ENCODE peak calls at places on chromosomes 6 and 20, in seven cellular contexts. One of them, this sample, is unnamed.

GRCh38 chr6:22049002-22049401 is 247.8 kb downstream of the PRL start:
- DNase-seq in GM10248: no peak
- DNase-seq in fibroblast of lung: no peak
- DNase-seq in upper lobe of right lung: no peak
- DNase-seq in foreskin fibroblast: no peak
- DNase-seq in mesothelial cell of epicardium: no peak
- DNase-seq in AG10803: no peak
- DNase-seq in this sample: no peak

GRCh38 chr6:29887819-29888581 is 54.3 kb upstream of the HLA-A start:
- DNase-seq in GM10248: peak; percentile 81
- DNase-seq in fibroblast of lung: peak; percentile 55
- DNase-seq in upper lobe of right lung: peak; percentile 95
- DNase-seq in foreskin fibroblast: peak; percentile 29
- DNase-seq in mesothelial cell of epicardium: peak; percentile 41
- DNase-seq in AG10803: peak; percentile 26
- DNase-seq in this sample: peak; percentile 85

GRCh38 chr6:134303903-134304302 is 14.0 kb downstream of the SGK1 start:
- DNase-seq in GM10248: no peak
- DNase-seq in fibroblast of lung: no peak
- DNase-seq in upper lobe of right lung: no peak
- DNase-seq in foreskin fibroblast: no peak
- DNase-seq in mesothelial cell of epicardium: no peak
- DNase-seq in AG10803: peak; percentile 15
- DNase-seq in this sample: no peak

GRCh38 chr20:20228351-20228750 is 139.6 kb upstream of the INSM1 start:
- DNase-seq in GM10248: no peak
- DNase-seq in fibroblast of lung: no peak
- DNase-seq in upper lobe of right lung: no peak
- DNase-seq in foreskin fibroblast: no peak
- DNase-seq in mesothelial cell of epicardium: no peak
- DNase-seq in AG10803: no peak
- DNase-seq in this sample: no peak

GRCh38 chr6:142058216-142058925 is 74.4 kb upstream of the GJE1 start:
- DNase-seq in GM10248: no peak
- DNase-seq in fibroblast of lung: peak; percentile 24
- DNase-seq in upper lobe of right lung: no peak
- DNase-seq in foreskin fibroblast: peak; percentile 18
- DNase-seq in mesothelial cell of epicardium: no peak
- DNase-seq in AG10803: peak; percentile 22
- DNase-seq in this sample: no peak

GRCh38 chr6:12232339-12232738 is 57.8 kb upstream of the EDN1 start:
- DNase-seq in GM10248: no peak
- DNase-seq in fibroblast of lung: peak; percentile 39
- DNase-seq in upper lobe of right lung: no peak
- DNase-seq in foreskin fibroblast: peak; percentile 71
- DNase-seq in mesothelial cell of epicardium: no peak
- DNase-seq in AG10803: peak; percentile 85
- DNase-seq in this sample: peak; percentile 18

GRCh38 chr6:14783594-14783993 is 462.3 kb upstream of the JARID2 start:
- DNase-seq in GM10248: no peak
- DNase-seq in fibroblast of lung: no peak
- DNase-seq in upper lobe of right lung: no peak
- DNase-seq in foreskin fibroblast: no peak
- DNase-seq in mesothelial cell of epicardium: no peak
- DNase-seq in AG10803: no peak
- DNase-seq in this sample: no peak

GRCh38 chr6:14463110-14463509 is 345.5 kb downstream of the CD83 start:
- DNase-seq in GM10248: no peak
- DNase-seq in fibroblast of lung: no peak
- DNase-seq in upper lobe of right lung: no peak
- DNase-seq in foreskin fibroblast: no peak
- DNase-seq in mesothelial cell of epicardium: no peak
- DNase-seq in AG10803: no peak
- DNase-seq in this sample: no peak

GRCh38 chr6:100203391-100203790 is 209.4 kb upstream of the MCHR2 start:
- DNase-seq in GM10248: no peak
- DNase-seq in fibroblast of lung: peak; percentile 96
- DNase-seq in upper lobe of right lung: no peak
- DNase-seq in foreskin fibroblast: peak; percentile 90
- DNase-seq in mesothelial cell of epicardium: no peak
- DNase-seq in AG10803: peak; percentile 98
- DNase-seq in this sample: no peak

GRCh38 chr6:108676555-108676954 is 115.8 kb downstream of the FOXO3 start:
- DNase-seq in GM10248: no peak
- DNase-seq in fibroblast of lung: no peak
- DNase-seq in upper lobe of right lung: no peak
- DNase-seq in foreskin fibroblast: no peak
- DNase-seq in mesothelial cell of epicardium: no peak
- DNase-seq in AG10803: no peak
- DNase-seq in this sample: no peak

GRCh38 chr20:11876555-11876954 is 41.1 kb upstream of the BTBD3 start:
- DNase-seq in GM10248: no peak
- DNase-seq in fibroblast of lung: no peak
- DNase-seq in upper lobe of right lung: no peak
- DNase-seq in foreskin fibroblast: no peak
- DNase-seq in mesothelial cell of epicardium: no peak
- DNase-seq in AG10803: no peak
- DNase-seq in this sample: no peak

GRCh38 chr6:160031442-160031841 is 62.6 kb downstream of the IGF2R start:
- DNase-seq in GM10248: no peak
- DNase-seq in fibroblast of lung: peak; percentile 38
- DNase-seq in upper lobe of right lung: no peak
- DNase-seq in foreskin fibroblast: peak; percentile 55
- DNase-seq in mesothelial cell of epicardium: no peak
- DNase-seq in AG10803: no peak
- DNase-seq in this sample: no peak

GRCh38 chr20:1893721-1894470 is 1.3 kb upstream of the SIRPA start:
- DNase-seq in GM10248: no peak
- DNase-seq in fibroblast of lung: no peak
- DNase-seq in upper lobe of right lung: peak; percentile 83
- DNase-seq in foreskin fibroblast: no peak
- DNase-seq in mesothelial cell of epicardium: no peak
- DNase-seq in AG10803: no peak
- DNase-seq in this sample: no peak

GRCh38 chr6:166364480-166364879 is 18.3 kb downstream of the MPC1 start:
- DNase-seq in GM10248: no peak
- DNase-seq in fibroblast of lung: no peak
- DNase-seq in upper lobe of right lung: no peak
- DNase-seq in foreskin fibroblast: no peak
- DNase-seq in mesothelial cell of epicardium: no peak
- DNase-seq in AG10803: no peak
- DNase-seq in this sample: no peak

GRCh38 chr6:144064831-144065668 is 30.3 kb downstream of the SF3B5 start:
- DNase-seq in GM10248: peak; percentile 29
- DNase-seq in fibroblast of lung: peak; percentile 5
- DNase-seq in upper lobe of right lung: no peak
- DNase-seq in foreskin fibroblast: no peak
- DNase-seq in mesothelial cell of epicardium: no peak
- DNase-seq in AG10803: no peak
- DNase-seq in this sample: peak; percentile 24

GRCh38 chr6:125718109-125718508 is 31.3 kb upstream of the HEY2 start:
- DNase-seq in GM10248: no peak
- DNase-seq in fibroblast of lung: no peak
- DNase-seq in upper lobe of right lung: no peak
- DNase-seq in foreskin fibroblast: no peak
- DNase-seq in mesothelial cell of epicardium: no peak
- DNase-seq in AG10803: no peak
- DNase-seq in this sample: no peak

GRCh38 chr6:34248198-34248726 is 544 bp downstream of the SMIM29 start:
- DNase-seq in GM10248: peak; percentile 67
- DNase-seq in fibroblast of lung: peak; percentile 25
- DNase-seq in upper lobe of right lung: peak; percentile 85
- DNase-seq in foreskin fibroblast: no peak
- DNase-seq in mesothelial cell of epicardium: no peak
- DNase-seq in AG10803: peak; percentile 39
- DNase-seq in this sample: peak; percentile 67

GRCh38 chr20:49541733-49542513 is 26.0 kb downstream of the PTGIS start:
- DNase-seq in GM10248: peak; percentile 80
- DNase-seq in fibroblast of lung: peak; percentile 69
- DNase-seq in upper lobe of right lung: peak; percentile 75
- DNase-seq in foreskin fibroblast: peak; percentile 60
- DNase-seq in mesothelial cell of epicardium: peak; percentile 61
- DNase-seq in AG10803: peak; percentile 66
- DNase-seq in this sample: peak; percentile 80

GRCh38 chr6:125787791-125788190 is 3.0 kb upstream of the NCOA7 start:
- DNase-seq in GM10248: no peak
- DNase-seq in fibroblast of lung: peak; percentile 72
- DNase-seq in upper lobe of right lung: no peak
- DNase-seq in foreskin fibroblast: no peak
- DNase-seq in mesothelial cell of epicardium: no peak
- DNase-seq in AG10803: peak; percentile 39
- DNase-seq in this sample: no peak

GRCh38 chr20:57087102-57087501 is 179.3 kb downstream of the BMP7 start:
- DNase-seq in GM10248: no peak
- DNase-seq in fibroblast of lung: no peak
- DNase-seq in upper lobe of right lung: no peak
- DNase-seq in foreskin fibroblast: no peak
- DNase-seq in mesothelial cell of epicardium: no peak
- DNase-seq in AG10803: no peak
- DNase-seq in this sample: no peak

GRCh38 chr20:59625214-59625922 is 21.0 kb downstream of the PHACTR3 start:
- DNase-seq in GM10248: no peak
- DNase-seq in fibroblast of lung: no peak
- DNase-seq in upper lobe of right lung: no peak
- DNase-seq in foreskin fibroblast: no peak
- DNase-seq in mesothelial cell of epicardium: no peak
- DNase-seq in AG10803: no peak
- DNase-seq in this sample: no peak

GRCh38 chr6:45427632-45428031 is 49.9 kb upstream of the SUPT3H start:
- DNase-seq in GM10248: no peak
- DNase-seq in fibroblast of lung: no peak
- DNase-seq in upper lobe of right lung: no peak
- DNase-seq in foreskin fibroblast: no peak
- DNase-seq in mesothelial cell of epicardium: no peak
- DNase-seq in AG10803: no peak
- DNase-seq in this sample: no peak

GRCh38 chr6:167825759-167826229 is 917 bp upstream of the AFDN start:
- DNase-seq in GM10248: no peak
- DNase-seq in fibroblast of lung: no peak
- DNase-seq in upper lobe of right lung: peak; percentile 85
- DNase-seq in foreskin fibroblast: peak; percentile 50
- DNase-seq in mesothelial cell of epicardium: peak; percentile 78
- DNase-seq in AG10803: no peak
- DNase-seq in this sample: peak; percentile 73

GRCh38 chr20:10318625-10319024 is 100.0 kb downstream of the SNAP25 start:
- DNase-seq in GM10248: no peak
- DNase-seq in fibroblast of lung: no peak
- DNase-seq in upper lobe of right lung: no peak
- DNase-seq in foreskin fibroblast: no peak
- DNase-seq in mesothelial cell of epicardium: no peak
- DNase-seq in AG10803: no peak
- DNase-seq in this sample: no peak

GRCh38 chr20:10315138-10315537 is 96.5 kb downstream of the SNAP25 start:
- DNase-seq in GM10248: no peak
- DNase-seq in fibroblast of lung: no peak
- DNase-seq in upper lobe of right lung: no peak
- DNase-seq in foreskin fibroblast: no peak
- DNase-seq in mesothelial cell of epicardium: no peak
- DNase-seq in AG10803: no peak
- DNase-seq in this sample: no peak

GRCh38 chr20:10313701-10314100 is 95.1 kb downstream of the SNAP25 start:
- DNase-seq in GM10248: no peak
- DNase-seq in fibroblast of lung: peak; percentile 33
- DNase-seq in upper lobe of right lung: no peak
- DNase-seq in foreskin fibroblast: no peak
- DNase-seq in mesothelial cell of epicardium: no peak
- DNase-seq in AG10803: no peak
- DNase-seq in this sample: no peak

GRCh38 chr20:10314198-10314597 is 95.6 kb downstream of the SNAP25 start:
- DNase-seq in GM10248: no peak
- DNase-seq in fibroblast of lung: peak; percentile 88
- DNase-seq in upper lobe of right lung: no peak
- DNase-seq in foreskin fibroblast: peak; percentile 72
- DNase-seq in mesothelial cell of epicardium: no peak
- DNase-seq in AG10803: no peak
- DNase-seq in this sample: no peak

DNA sequence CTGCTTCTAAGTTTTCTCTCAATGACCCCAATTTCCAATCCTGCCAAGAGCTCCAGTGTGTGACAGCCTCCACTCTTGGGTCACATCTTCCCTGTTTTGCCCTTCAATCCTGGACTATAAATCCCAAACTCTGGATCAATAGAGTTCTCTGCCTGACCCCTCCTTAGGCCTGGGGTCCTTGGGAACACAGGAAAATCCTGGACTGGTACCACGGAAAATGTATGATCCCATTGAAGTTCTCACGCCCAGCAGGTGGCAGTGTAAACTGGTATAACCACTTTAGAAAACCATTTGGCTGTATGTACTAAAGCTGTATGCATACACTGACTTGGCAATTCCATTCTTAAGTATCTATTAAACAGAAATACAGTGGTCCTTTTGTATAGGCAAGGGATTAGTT is 98.0 kb downstream of the SNAP25 start:
- DNase-seq in GM10248: no peak
- DNase-seq in fibroblast of lung: peak; percentile 28
- DNase-seq in upper lobe of right lung: no peak
- DNase-seq in foreskin fibroblast: no peak
- DNase-seq in mesothelial cell of epicardium: no peak
- DNase-seq in AG10803: no peak
- DNase-seq in this sample: no peak
- TF ChIP-seq CTCF in GM10248: no peak
- TF ChIP-seq CTCF in fibroblast of lung: peak; percentile 15
- TF ChIP-seq CTCF in upper lobe of right lung: peak; percentile 17
- TF ChIP-seq CTCF in foreskin fibroblast: no peak
- TF ChIP-seq CTCF in mesothelial cell of epicardium: no peak
- TF ChIP-seq CTCF in AG10803: peak; percentile 5
- TF ChIP-seq CTCF in this sample: peak; percentile 22

DNA sequence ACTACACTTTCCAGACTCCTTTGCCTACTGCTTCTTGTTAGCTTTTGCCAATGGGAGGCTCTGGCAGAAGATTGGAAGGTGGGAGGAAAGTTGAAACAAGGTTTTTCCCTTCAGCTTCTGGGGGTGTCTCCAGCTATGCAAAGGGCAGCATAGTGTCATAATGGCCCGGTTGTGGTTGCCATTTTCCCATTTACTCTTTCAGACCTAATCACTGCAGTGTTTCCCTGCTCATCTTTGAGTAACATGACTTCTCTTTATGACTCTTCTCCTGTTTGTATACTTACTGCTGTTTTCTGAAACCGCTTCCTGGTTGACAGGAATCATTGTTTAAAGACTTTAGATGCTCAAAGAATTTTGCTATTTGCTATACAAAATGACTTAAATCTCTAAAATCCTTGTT is 19.9 kb downstream of the NRN1 start:
- DNase-seq in GM10248: no peak
- DNase-seq in fibroblast of lung: no peak
- DNase-seq in upper lobe of right lung: no peak
- DNase-seq in foreskin fibroblast: no peak
- DNase-seq in mesothelial cell of epicardium: no peak
- DNase-seq in AG10803: no peak
- DNase-seq in this sample: no peak
- TF ChIP-seq CTCF in GM10248: no peak
- TF ChIP-seq CTCF in fibroblast of lung: no peak
- TF ChIP-seq CTCF in upper lobe of right lung: no peak
- TF ChIP-seq CTCF in foreskin fibroblast: no peak
- TF ChIP-seq CTCF in mesothelial cell of epicardium: no peak
- TF ChIP-seq CTCF in AG10803: no peak
- TF ChIP-seq CTCF in this sample: no peak

GRCh38 chr6:35258858-35259193 is 709 bp upstream of the ZNF76 start:
- DNase-seq in GM10248: peak; percentile 57
- DNase-seq in fibroblast of lung: peak; percentile 60
- DNase-seq in upper lobe of right lung: no peak
- DNase-seq in foreskin fibroblast: no peak
- DNase-seq in mesothelial cell of epicardium: no peak
- DNase-seq in AG10803: no peak
- DNase-seq in this sample: no peak
- TF ChIP-seq CTCF in GM10248: no peak
- TF ChIP-seq CTCF in fibroblast of lung: no peak
- TF ChIP-seq CTCF in upper lobe of right lung: no peak
- TF ChIP-seq CTCF in foreskin fibroblast: peak; percentile 4
- TF ChIP-seq CTCF in mesothelial cell of epicardium: no peak
- TF ChIP-seq CTCF in AG10803: peak; percentile 29
- TF ChIP-seq CTCF in this sample: no peak

GRCh38 chr6:132247381-132248159 is 153.7 kb downstream of the MOXD1 start:
- DNase-seq in GM10248: no peak
- DNase-seq in fibroblast of lung: peak; percentile 37
- DNase-seq in upper lobe of right lung: no peak
- DNase-seq in foreskin fibroblast: peak; percentile 43
- DNase-seq in mesothelial cell of epicardium: no peak
- DNase-seq in AG10803: peak; percentile 52
- DNase-seq in this sample: no peak
- TF ChIP-seq CTCF in GM10248: no peak
- TF ChIP-seq CTCF in fibroblast of lung: no peak
- TF ChIP-seq CTCF in upper lobe of right lung: no peak
- TF ChIP-seq CTCF in foreskin fibroblast: no peak
- TF ChIP-seq CTCF in mesothelial cell of epicardium: no peak
- TF ChIP-seq CTCF in AG10803: peak; percentile 22
- TF ChIP-seq CTCF in this sample: no peak

This sample was measured in GM13977.